ENCODE peak calls at places on chromosomes 3 and 15, in eight cellular contexts. One of them, this sample, is unnamed. For H3K4me1, the result is how much of the 10 kb centered on the place peaks cover.

GRCh38 chr15:32905481-32905880 is 187.7 kb downstream of the GREM1 start:
- DNase-seq in CD4-positive, alpha-beta memory T cell: no peak
- DNase-seq in ovary: no peak
- DNase-seq in transverse colon: no peak
- DNase-seq in psoas muscle: no peak
- DNase-seq in right lobe of liver: no peak
- DNase-seq in neuronal stem cell: no peak
- DNase-seq in heart left ventricle: no peak
- DNase-seq in this sample: no peak

GRCh38 chr3:10983219-10983916 is 9.2 kb upstream of the SLC6A1 start:
- DNase-seq in CD4-positive, alpha-beta memory T cell: no peak
- DNase-seq in ovary: no peak
- DNase-seq in transverse colon: peak
- DNase-seq in psoas muscle: no peak
- DNase-seq in right lobe of liver: peak
- DNase-seq in neuronal stem cell: peak
- DNase-seq in heart left ventricle: no peak
- DNase-seq in this sample: no peak

GRCh38 chr3:72265250-72265649 is 480.3 kb upstream of the PROK2 start:
- DNase-seq in CD4-positive, alpha-beta memory T cell: no peak
- DNase-seq in ovary: no peak
- DNase-seq in transverse colon: no peak
- DNase-seq in psoas muscle: no peak
- DNase-seq in right lobe of liver: no peak
- DNase-seq in neuronal stem cell: no peak
- DNase-seq in heart left ventricle: no peak
- DNase-seq in this sample: no peak

GRCh38 chr3:151086484-151087456 is 1.3 kb downstream of the MED12L start:
- DNase-seq in CD4-positive, alpha-beta memory T cell: peak
- DNase-seq in ovary: peak
- DNase-seq in transverse colon: peak
- DNase-seq in psoas muscle: peak
- DNase-seq in right lobe of liver: peak
- DNase-seq in neuronal stem cell: peak
- DNase-seq in heart left ventricle: peak
- DNase-seq in this sample: peak

GRCh38 chr15:66615846-66616245 is 50.0 kb upstream of the LCTL start:
- DNase-seq in CD4-positive, alpha-beta memory T cell: no peak
- DNase-seq in ovary: no peak
- DNase-seq in transverse colon: no peak
- DNase-seq in psoas muscle: no peak
- DNase-seq in right lobe of liver: no peak
- DNase-seq in neuronal stem cell: no peak
- DNase-seq in heart left ventricle: no peak
- DNase-seq in this sample: no peak

GRCh38 chr15:101193063-101193712 is 58.7 kb downstream of the CHSY1 start:
- DNase-seq in CD4-positive, alpha-beta memory T cell: no peak
- DNase-seq in ovary: peak
- DNase-seq in transverse colon: no peak
- DNase-seq in psoas muscle: peak
- DNase-seq in right lobe of liver: no peak
- DNase-seq in neuronal stem cell: no peak
- DNase-seq in heart left ventricle: peak
- DNase-seq in this sample: peak

GRCh38 chr3:138062626-138063025 is 52.7 kb downstream of the CLDN18 start:
- DNase-seq in CD4-positive, alpha-beta memory T cell: no peak
- DNase-seq in ovary: no peak
- DNase-seq in transverse colon: no peak
- DNase-seq in psoas muscle: no peak
- DNase-seq in right lobe of liver: no peak
- DNase-seq in neuronal stem cell: no peak
- DNase-seq in heart left ventricle: no peak
- DNase-seq in this sample: no peak

GRCh38 chr3:9820944-9821343 is 10.9 kb downstream of the TTLL3 start:
- DNase-seq in CD4-positive, alpha-beta memory T cell: no peak
- DNase-seq in ovary: no peak
- DNase-seq in transverse colon: no peak
- DNase-seq in psoas muscle: no peak
- DNase-seq in right lobe of liver: no peak
- DNase-seq in neuronal stem cell: no peak
- DNase-seq in heart left ventricle: peak
- DNase-seq in this sample: no peak

GRCh38 chr15:97909291-97909891 is 51.1 kb upstream of the ARRDC4 start:
- DNase-seq in CD4-positive, alpha-beta memory T cell: no peak
- DNase-seq in ovary: peak
- DNase-seq in transverse colon: peak
- DNase-seq in psoas muscle: peak
- DNase-seq in right lobe of liver: peak
- DNase-seq in neuronal stem cell: peak
- DNase-seq in heart left ventricle: peak
- DNase-seq in this sample: peak

GRCh38 chr3:50173685-50174516 is 17.5 kb upstream of the GNAT1 start:
- DNase-seq in CD4-positive, alpha-beta memory T cell: peak
- DNase-seq in ovary: no peak
- DNase-seq in transverse colon: no peak
- DNase-seq in psoas muscle: no peak
- DNase-seq in right lobe of liver: no peak
- DNase-seq in neuronal stem cell: no peak
- DNase-seq in heart left ventricle: no peak
- DNase-seq in this sample: no peak

GRCh38 chr15:85289677-85290365 is 90.6 kb upstream of the AKAP13 start:
- DNase-seq in CD4-positive, alpha-beta memory T cell: no peak
- DNase-seq in ovary: no peak
- DNase-seq in transverse colon: peak
- DNase-seq in psoas muscle: peak
- DNase-seq in right lobe of liver: peak
- DNase-seq in neuronal stem cell: no peak
- DNase-seq in heart left ventricle: peak
- DNase-seq in this sample: no peak

GRCh38 chr15:61281328-61281727 is 52.2 kb upstream of the RORA start:
- DNase-seq in CD4-positive, alpha-beta memory T cell: no peak
- DNase-seq in ovary: no peak
- DNase-seq in transverse colon: no peak
- DNase-seq in psoas muscle: no peak
- DNase-seq in right lobe of liver: no peak
- DNase-seq in neuronal stem cell: no peak
- DNase-seq in heart left ventricle: no peak
- DNase-seq in this sample: no peak

GRCh38 chr3:187130346-187131066 is 8.8 kb downstream of the RPL39L start:
- DNase-seq in CD4-positive, alpha-beta memory T cell: peak
- DNase-seq in ovary: no peak
- DNase-seq in transverse colon: no peak
- DNase-seq in psoas muscle: no peak
- DNase-seq in right lobe of liver: no peak
- DNase-seq in neuronal stem cell: no peak
- DNase-seq in heart left ventricle: no peak
- DNase-seq in this sample: no peak

GRCh38 chr3:104669083-104669482 is 697.6 kb upstream of the ALCAM start:
- DNase-seq in CD4-positive, alpha-beta memory T cell: no peak
- DNase-seq in ovary: no peak
- DNase-seq in transverse colon: no peak
- DNase-seq in psoas muscle: no peak
- DNase-seq in right lobe of liver: no peak
- DNase-seq in neuronal stem cell: no peak
- DNase-seq in heart left ventricle: no peak
- DNase-seq in this sample: no peak

GRCh38 chr3:190076601-190077444 is 43.9 kb downstream of the P3H2 start:
- DNase-seq in CD4-positive, alpha-beta memory T cell: no peak
- DNase-seq in ovary: no peak
- DNase-seq in transverse colon: no peak
- DNase-seq in psoas muscle: no peak
- DNase-seq in right lobe of liver: no peak
- DNase-seq in neuronal stem cell: peak
- DNase-seq in heart left ventricle: no peak
- DNase-seq in this sample: no peak

GRCh38 chr3:54784021-54784420 is 143.8 kb downstream of the LRTM1 start:
- DNase-seq in CD4-positive, alpha-beta memory T cell: no peak
- DNase-seq in ovary: no peak
- DNase-seq in transverse colon: peak
- DNase-seq in psoas muscle: no peak
- DNase-seq in right lobe of liver: no peak
- DNase-seq in neuronal stem cell: no peak
- DNase-seq in heart left ventricle: no peak
- DNase-seq in this sample: no peak

GRCh38 chr3:59678042-59678707 is 628.4 kb upstream of the CFAP20DC start:
- DNase-seq in CD4-positive, alpha-beta memory T cell: no peak
- DNase-seq in ovary: no peak
- DNase-seq in transverse colon: no peak
- DNase-seq in psoas muscle: no peak
- DNase-seq in right lobe of liver: no peak
- DNase-seq in neuronal stem cell: no peak
- DNase-seq in heart left ventricle: no peak
- DNase-seq in this sample: no peak

DNA sequence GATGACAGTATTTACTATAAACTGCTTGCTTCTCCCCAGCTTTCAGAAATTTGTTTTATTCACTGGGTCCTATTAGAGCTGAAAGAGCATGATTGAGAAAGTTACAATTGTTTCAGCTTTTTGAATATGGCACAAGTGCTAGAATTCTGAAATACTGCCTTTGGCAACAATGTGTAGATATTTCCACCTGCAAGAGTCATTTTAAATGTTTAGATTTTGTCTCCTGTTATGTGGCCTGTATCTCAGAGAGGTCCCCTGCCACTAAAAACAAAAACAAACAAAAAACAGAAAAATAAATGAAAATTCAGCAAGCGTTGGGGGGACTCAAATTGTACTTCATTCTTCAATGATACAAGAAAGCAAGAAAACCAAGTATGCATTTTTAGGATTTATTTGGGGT is 28.7 kb downstream of the TGFBR2 start:
- DNase-seq in CD4-positive, alpha-beta memory T cell: no peak
- DNase-seq in ovary: no peak
- DNase-seq in transverse colon: no peak
- DNase-seq in psoas muscle: no peak
- DNase-seq in right lobe of liver: no peak
- DNase-seq in neuronal stem cell: no peak
- DNase-seq in heart left ventricle: no peak
- DNase-seq in this sample: no peak
- H3K4me1 ChIP-seq in CD4-positive, alpha-beta memory T cell: half or more
- H3K4me1 ChIP-seq in ovary: under half
- H3K4me1 ChIP-seq in transverse colon: half or more
- H3K4me1 ChIP-seq in psoas muscle: half or more
- H3K4me1 ChIP-seq in right lobe of liver: under half
- H3K4me1 ChIP-seq in neuronal stem cell: under half
- H3K4me1 ChIP-seq in heart left ventricle: half or more
- H3K4me1 ChIP-seq in this sample: half or more

DNA sequence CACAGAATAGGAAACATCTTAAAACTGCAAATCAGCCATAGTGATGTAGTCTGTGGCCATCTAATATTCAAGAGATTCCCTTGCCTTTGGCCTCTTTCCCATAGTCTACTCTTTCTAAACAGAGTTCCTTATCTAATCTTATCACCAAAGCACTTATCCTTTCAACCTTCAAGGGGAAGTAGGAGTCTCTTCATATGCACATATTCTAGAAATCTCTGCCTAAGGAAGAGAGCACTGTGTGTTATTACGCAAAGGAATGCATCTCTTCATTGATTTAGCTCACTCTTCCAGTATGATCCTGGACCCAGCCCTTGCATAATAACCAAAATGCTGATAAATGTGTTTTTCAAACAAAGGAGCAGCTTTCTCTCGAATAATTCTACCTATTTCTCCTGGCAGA is 253.7 kb upstream of the TPRG1 start:
- DNase-seq in CD4-positive, alpha-beta memory T cell: no peak
- DNase-seq in ovary: no peak
- DNase-seq in transverse colon: no peak
- DNase-seq in psoas muscle: no peak
- DNase-seq in right lobe of liver: no peak
- DNase-seq in neuronal stem cell: no peak
- DNase-seq in heart left ventricle: no peak
- DNase-seq in this sample: no peak
- H3K4me1 ChIP-seq in CD4-positive, alpha-beta memory T cell: under half
- H3K4me1 ChIP-seq in ovary: under half
- H3K4me1 ChIP-seq in transverse colon: under half
- H3K4me1 ChIP-seq in psoas muscle: under half
- H3K4me1 ChIP-seq in right lobe of liver: under half
- H3K4me1 ChIP-seq in neuronal stem cell: under half
- H3K4me1 ChIP-seq in heart left ventricle: under half
- H3K4me1 ChIP-seq in this sample: under half

DNA sequence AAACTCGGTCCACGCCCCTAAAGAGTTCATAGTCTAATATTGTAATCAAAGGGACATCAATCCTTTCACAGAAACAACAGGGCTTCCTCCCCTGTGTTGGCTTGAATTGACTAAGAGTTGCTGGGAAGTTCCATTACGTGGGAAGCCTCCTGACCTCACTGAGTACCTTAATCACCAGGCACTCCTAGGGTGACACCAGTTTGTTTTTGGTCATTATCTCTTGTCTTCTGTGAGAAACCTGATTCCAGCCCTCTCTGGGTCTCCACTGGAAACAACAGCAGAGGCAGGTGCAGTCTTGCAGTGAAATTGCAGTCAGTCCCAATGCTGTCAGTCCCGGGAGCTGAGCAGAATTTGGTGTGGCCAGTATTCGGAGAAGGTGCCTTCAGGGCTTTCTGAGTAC is 55.4 kb downstream of the BOC start:
- DNase-seq in CD4-positive, alpha-beta memory T cell: no peak
- DNase-seq in ovary: no peak
- DNase-seq in transverse colon: no peak
- DNase-seq in psoas muscle: no peak
- DNase-seq in right lobe of liver: no peak
- DNase-seq in neuronal stem cell: no peak
- DNase-seq in heart left ventricle: no peak
- DNase-seq in this sample: no peak
- H3K4me1 ChIP-seq in CD4-positive, alpha-beta memory T cell: under half
- H3K4me1 ChIP-seq in ovary: under half
- H3K4me1 ChIP-seq in transverse colon: under half
- H3K4me1 ChIP-seq in psoas muscle: under half
- H3K4me1 ChIP-seq in right lobe of liver: under half
- H3K4me1 ChIP-seq in neuronal stem cell: under half
- H3K4me1 ChIP-seq in heart left ventricle: under half
- H3K4me1 ChIP-seq in this sample: under half

GRCh38 chr15:70615435-70616310 is 147.7 kb downstream of the UACA start:
- DNase-seq in CD4-positive, alpha-beta memory T cell: no peak
- DNase-seq in ovary: no peak
- DNase-seq in transverse colon: no peak
- DNase-seq in psoas muscle: no peak
- DNase-seq in right lobe of liver: no peak
- DNase-seq in neuronal stem cell: no peak
- DNase-seq in heart left ventricle: no peak
- DNase-seq in this sample: no peak

GRCh38 chr15:70617076-70617910 is 146.1 kb downstream of the UACA start:
- DNase-seq in CD4-positive, alpha-beta memory T cell: no peak
- DNase-seq in ovary: no peak
- DNase-seq in transverse colon: no peak
- DNase-seq in psoas muscle: no peak
- DNase-seq in right lobe of liver: no peak
- DNase-seq in neuronal stem cell: no peak
- DNase-seq in heart left ventricle: no peak
- DNase-seq in this sample: no peak

GRCh38 chr15:70617911-70618287 is 145.5 kb downstream of the UACA start:
- DNase-seq in CD4-positive, alpha-beta memory T cell: no peak
- DNase-seq in ovary: no peak
- DNase-seq in transverse colon: no peak
- DNase-seq in psoas muscle: no peak
- DNase-seq in right lobe of liver: no peak
- DNase-seq in neuronal stem cell: no peak
- DNase-seq in heart left ventricle: no peak
- DNase-seq in this sample: no peak

GRCh38 chr15:70614221-70614620 is 149.1 kb downstream of the UACA start:
- DNase-seq in CD4-positive, alpha-beta memory T cell: no peak
- DNase-seq in ovary: no peak
- DNase-seq in transverse colon: no peak
- DNase-seq in psoas muscle: no peak
- DNase-seq in right lobe of liver: no peak
- DNase-seq in neuronal stem cell: no peak
- DNase-seq in heart left ventricle: no peak
- DNase-seq in this sample: no peak

GRCh38 chr15:70618929-70619328 is 144.4 kb downstream of the UACA start:
- DNase-seq in CD4-positive, alpha-beta memory T cell: no peak
- DNase-seq in ovary: no peak
- DNase-seq in transverse colon: no peak
- DNase-seq in psoas muscle: no peak
- DNase-seq in right lobe of liver: no peak
- DNase-seq in neuronal stem cell: no peak
- DNase-seq in heart left ventricle: no peak
- DNase-seq in this sample: no peak
- H3K4me1 ChIP-seq in CD4-positive, alpha-beta memory T cell: under half
- H3K4me1 ChIP-seq in ovary: under half
- H3K4me1 ChIP-seq in transverse colon: under half
- H3K4me1 ChIP-seq in psoas muscle: under half
- H3K4me1 ChIP-seq in right lobe of liver: under half
- H3K4me1 ChIP-seq in neuronal stem cell: under half
- H3K4me1 ChIP-seq in heart left ventricle: under half
- H3K4me1 ChIP-seq in this sample: under half